ENCODE peak calls at places on chromosomes 12 and 14, in eight cellular contexts. One of them, this sample, is unnamed.

GRCh38 chr12:52380271-52380694 is 5.2 kb downstream of the KRT84 start:
- DNase-seq in CMK: no peak
- DNase-seq in NCI-H2171: no peak
- DNase-seq in skeletal muscle cell: no peak
- DNase-seq in stimulated activated CD4-positive, alpha-beta T cell treated with anti-CD3 and anti-CD28 coated beads, Interleukin-2, amount 100 ng/mL, for 48 hours: no peak
- DNase-seq in effector memory CD8-positive, alpha-beta T cell: no peak
- DNase-seq in neural crest cell: peak; percentile 27
- DNase-seq in kidney tubule cell: peak; percentile 61
- DNase-seq in this sample: no peak

GRCh38 chr14:102210421-102211042 is 70.8 kb downstream of the WDR20 start:
- DNase-seq in CMK: no peak
- DNase-seq in NCI-H2171: no peak
- DNase-seq in skeletal muscle cell: no peak
- DNase-seq in stimulated activated CD4-positive, alpha-beta T cell treated with anti-CD3 and anti-CD28 coated beads, Interleukin-2, amount 100 ng/mL, for 48 hours: no peak
- DNase-seq in effector memory CD8-positive, alpha-beta T cell: no peak
- DNase-seq in neural crest cell: no peak
- DNase-seq in kidney tubule cell: no peak
- DNase-seq in this sample: no peak

GRCh38 chr14:93269341-93270068 is 62.4 kb downstream of the UBR7 start:
- DNase-seq in CMK: no peak
- DNase-seq in NCI-H2171: no peak
- DNase-seq in skeletal muscle cell: peak; percentile 47
- DNase-seq in stimulated activated CD4-positive, alpha-beta T cell treated with anti-CD3 and anti-CD28 coated beads, Interleukin-2, amount 100 ng/mL, for 48 hours: no peak
- DNase-seq in effector memory CD8-positive, alpha-beta T cell: no peak
- DNase-seq in neural crest cell: no peak
- DNase-seq in kidney tubule cell: peak; percentile 83
- DNase-seq in this sample: peak; percentile 46

GRCh38 chr14:63295991-63296630 is 22.6 kb downstream of the GPHB5 start:
- DNase-seq in CMK: no peak
- DNase-seq in NCI-H2171: no peak
- DNase-seq in skeletal muscle cell: peak; percentile 7
- DNase-seq in stimulated activated CD4-positive, alpha-beta T cell treated with anti-CD3 and anti-CD28 coated beads, Interleukin-2, amount 100 ng/mL, for 48 hours: no peak
- DNase-seq in effector memory CD8-positive, alpha-beta T cell: no peak
- DNase-seq in neural crest cell: no peak
- DNase-seq in kidney tubule cell: no peak
- DNase-seq in this sample: no peak

GRCh38 chr12:122851820-122852219 is 16.6 kb downstream of the HIP1R start:
- DNase-seq in CMK: no peak
- DNase-seq in NCI-H2171: no peak
- DNase-seq in skeletal muscle cell: peak; percentile 67
- DNase-seq in stimulated activated CD4-positive, alpha-beta T cell treated with anti-CD3 and anti-CD28 coated beads, Interleukin-2, amount 100 ng/mL, for 48 hours: no peak
- DNase-seq in effector memory CD8-positive, alpha-beta T cell: no peak
- DNase-seq in neural crest cell: no peak
- DNase-seq in kidney tubule cell: peak; percentile 89
- DNase-seq in this sample: no peak

GRCh38 chr12:103929909-103930786 is at the start of gene HSP90B1:
- DNase-seq in CMK: peak; percentile 97
- DNase-seq in NCI-H2171: peak; percentile 99
- DNase-seq in skeletal muscle cell: peak; percentile 100
- DNase-seq in stimulated activated CD4-positive, alpha-beta T cell treated with anti-CD3 and anti-CD28 coated beads, Interleukin-2, amount 100 ng/mL, for 48 hours: peak; percentile 96
- DNase-seq in effector memory CD8-positive, alpha-beta T cell: peak; percentile 99
- DNase-seq in neural crest cell: peak; percentile 96
- DNase-seq in kidney tubule cell: peak; percentile 100
- DNase-seq in this sample: peak; percentile 99

GRCh38 chr14:105929327-105930081 is 403.1 kb downstream of the TMEM121 start:
- DNase-seq in CMK: no peak
- DNase-seq in NCI-H2171: no peak
- DNase-seq in skeletal muscle cell: no peak
- DNase-seq in stimulated activated CD4-positive, alpha-beta T cell treated with anti-CD3 and anti-CD28 coated beads, Interleukin-2, amount 100 ng/mL, for 48 hours: no peak
- DNase-seq in effector memory CD8-positive, alpha-beta T cell: no peak
- DNase-seq in neural crest cell: no peak
- DNase-seq in kidney tubule cell: no peak
- DNase-seq in this sample: no peak

GRCh38 chr14:37658174-37658573 is 62.7 kb downstream of the TTC6 start:
- DNase-seq in CMK: no peak
- DNase-seq in NCI-H2171: no peak
- DNase-seq in skeletal muscle cell: no peak
- DNase-seq in stimulated activated CD4-positive, alpha-beta T cell treated with anti-CD3 and anti-CD28 coated beads, Interleukin-2, amount 100 ng/mL, for 48 hours: no peak
- DNase-seq in effector memory CD8-positive, alpha-beta T cell: no peak
- DNase-seq in neural crest cell: no peak
- DNase-seq in kidney tubule cell: no peak
- DNase-seq in this sample: no peak

GRCh38 chr14:61573748-61574513 is 121.4 kb upstream of the HIF1A start:
- DNase-seq in CMK: no peak
- DNase-seq in NCI-H2171: no peak
- DNase-seq in skeletal muscle cell: no peak
- DNase-seq in stimulated activated CD4-positive, alpha-beta T cell treated with anti-CD3 and anti-CD28 coated beads, Interleukin-2, amount 100 ng/mL, for 48 hours: no peak
- DNase-seq in effector memory CD8-positive, alpha-beta T cell: no peak
- DNase-seq in neural crest cell: no peak
- DNase-seq in kidney tubule cell: peak; percentile 74
- DNase-seq in this sample: no peak

GRCh38 chr14:39029789-39030188 is 73.2 kb downstream of the SEC23A start:
- DNase-seq in CMK: no peak
- DNase-seq in NCI-H2171: no peak
- DNase-seq in skeletal muscle cell: no peak
- DNase-seq in stimulated activated CD4-positive, alpha-beta T cell treated with anti-CD3 and anti-CD28 coated beads, Interleukin-2, amount 100 ng/mL, for 48 hours: no peak
- DNase-seq in effector memory CD8-positive, alpha-beta T cell: no peak
- DNase-seq in neural crest cell: no peak
- DNase-seq in kidney tubule cell: no peak
- DNase-seq in this sample: no peak

GRCh38 chr12:88868062-88868461 is 287.8 kb upstream of the KITLG start:
- DNase-seq in CMK: no peak
- DNase-seq in NCI-H2171: no peak
- DNase-seq in skeletal muscle cell: no peak
- DNase-seq in stimulated activated CD4-positive, alpha-beta T cell treated with anti-CD3 and anti-CD28 coated beads, Interleukin-2, amount 100 ng/mL, for 48 hours: no peak
- DNase-seq in effector memory CD8-positive, alpha-beta T cell: no peak
- DNase-seq in neural crest cell: no peak
- DNase-seq in kidney tubule cell: no peak
- DNase-seq in this sample: no peak

GRCh38 chr12:2481951-2482350 is 312.8 kb upstream of the FKBP4 start:
- DNase-seq in CMK: no peak
- DNase-seq in NCI-H2171: peak; percentile 76
- DNase-seq in skeletal muscle cell: no peak
- DNase-seq in stimulated activated CD4-positive, alpha-beta T cell treated with anti-CD3 and anti-CD28 coated beads, Interleukin-2, amount 100 ng/mL, for 48 hours: no peak
- DNase-seq in effector memory CD8-positive, alpha-beta T cell: no peak
- DNase-seq in neural crest cell: no peak
- DNase-seq in kidney tubule cell: no peak
- DNase-seq in this sample: no peak

GRCh38 chr14:105071942-105072341 is 6.7 kb upstream of the GPR132 start:
- DNase-seq in CMK: no peak
- DNase-seq in NCI-H2171: no peak
- DNase-seq in skeletal muscle cell: no peak
- DNase-seq in stimulated activated CD4-positive, alpha-beta T cell treated with anti-CD3 and anti-CD28 coated beads, Interleukin-2, amount 100 ng/mL, for 48 hours: no peak
- DNase-seq in effector memory CD8-positive, alpha-beta T cell: no peak
- DNase-seq in neural crest cell: no peak
- DNase-seq in kidney tubule cell: no peak
- DNase-seq in this sample: no peak

GRCh38 chr14:32727827-32728226 is 210.9 kb upstream of the NPAS3 start:
- DNase-seq in CMK: no peak
- DNase-seq in NCI-H2171: no peak
- DNase-seq in skeletal muscle cell: no peak
- DNase-seq in stimulated activated CD4-positive, alpha-beta T cell treated with anti-CD3 and anti-CD28 coated beads, Interleukin-2, amount 100 ng/mL, for 48 hours: no peak
- DNase-seq in effector memory CD8-positive, alpha-beta T cell: no peak
- DNase-seq in neural crest cell: peak; percentile 47
- DNase-seq in kidney tubule cell: no peak
- DNase-seq in this sample: no peak

GRCh38 chr12:83642205-83642604 is 955.5 kb downstream of the TMTC2 start:
- DNase-seq in CMK: no peak
- DNase-seq in NCI-H2171: no peak
- DNase-seq in skeletal muscle cell: no peak
- DNase-seq in stimulated activated CD4-positive, alpha-beta T cell treated with anti-CD3 and anti-CD28 coated beads, Interleukin-2, amount 100 ng/mL, for 48 hours: no peak
- DNase-seq in effector memory CD8-positive, alpha-beta T cell: no peak
- DNase-seq in neural crest cell: no peak
- DNase-seq in kidney tubule cell: no peak
- DNase-seq in this sample: no peak

GRCh38 chr12:95615735-95616134 is 64.5 kb upstream of the USP44 start:
- DNase-seq in CMK: no peak
- DNase-seq in NCI-H2171: peak; percentile 30
- DNase-seq in skeletal muscle cell: no peak
- DNase-seq in stimulated activated CD4-positive, alpha-beta T cell treated with anti-CD3 and anti-CD28 coated beads, Interleukin-2, amount 100 ng/mL, for 48 hours: no peak
- DNase-seq in effector memory CD8-positive, alpha-beta T cell: no peak
- DNase-seq in neural crest cell: no peak
- DNase-seq in kidney tubule cell: no peak
- DNase-seq in this sample: no peak

GRCh38 chr14:61184117-61184516 is 97.0 kb downstream of the TMEM30B start:
- DNase-seq in CMK: no peak
- DNase-seq in NCI-H2171: no peak
- DNase-seq in skeletal muscle cell: peak; percentile 94
- DNase-seq in stimulated activated CD4-positive, alpha-beta T cell treated with anti-CD3 and anti-CD28 coated beads, Interleukin-2, amount 100 ng/mL, for 48 hours: no peak
- DNase-seq in effector memory CD8-positive, alpha-beta T cell: no peak
- DNase-seq in neural crest cell: no peak
- DNase-seq in kidney tubule cell: peak; percentile 62
- DNase-seq in this sample: peak; percentile 70

GRCh38 chr14:64704743-64705405 is 650 bp downstream of the PLEKHG3 start:
- DNase-seq in CMK: no peak
- DNase-seq in NCI-H2171: no peak
- DNase-seq in skeletal muscle cell: no peak
- DNase-seq in stimulated activated CD4-positive, alpha-beta T cell treated with anti-CD3 and anti-CD28 coated beads, Interleukin-2, amount 100 ng/mL, for 48 hours: no peak
- DNase-seq in effector memory CD8-positive, alpha-beta T cell: no peak
- DNase-seq in neural crest cell: peak; percentile 43
- DNase-seq in kidney tubule cell: no peak
- DNase-seq in this sample: no peak

GRCh38 chr14:104563742-104564615 is 15.6 kb upstream of the C14orf180 start:
- DNase-seq in CMK: peak; percentile 26
- DNase-seq in NCI-H2171: peak; percentile 24
- DNase-seq in skeletal muscle cell: no peak
- DNase-seq in stimulated activated CD4-positive, alpha-beta T cell treated with anti-CD3 and anti-CD28 coated beads, Interleukin-2, amount 100 ng/mL, for 48 hours: peak; percentile 64
- DNase-seq in effector memory CD8-positive, alpha-beta T cell: peak; percentile 58
- DNase-seq in neural crest cell: peak; percentile 85
- DNase-seq in kidney tubule cell: peak; percentile 64
- DNase-seq in this sample: no peak

GRCh38 chr12:119475650-119476049 is 117.9 kb upstream of the TMEM233 start:
- DNase-seq in CMK: no peak
- DNase-seq in NCI-H2171: no peak
- DNase-seq in skeletal muscle cell: no peak
- DNase-seq in stimulated activated CD4-positive, alpha-beta T cell treated with anti-CD3 and anti-CD28 coated beads, Interleukin-2, amount 100 ng/mL, for 48 hours: no peak
- DNase-seq in effector memory CD8-positive, alpha-beta T cell: no peak
- DNase-seq in neural crest cell: no peak
- DNase-seq in kidney tubule cell: no peak
- DNase-seq in this sample: no peak

GRCh38 chr12:123089631-123090353 is 61.1 kb downstream of the PITPNM2 start:
- DNase-seq in CMK: no peak
- DNase-seq in NCI-H2171: no peak
- DNase-seq in skeletal muscle cell: peak; percentile 93
- DNase-seq in stimulated activated CD4-positive, alpha-beta T cell treated with anti-CD3 and anti-CD28 coated beads, Interleukin-2, amount 100 ng/mL, for 48 hours: no peak
- DNase-seq in effector memory CD8-positive, alpha-beta T cell: no peak
- DNase-seq in neural crest cell: no peak
- DNase-seq in kidney tubule cell: peak; percentile 98
- DNase-seq in this sample: peak; percentile 95

GRCh38 chr14:100786131-100786530 is 39.8 kb upstream of the MEG3 start:
- DNase-seq in CMK: no peak
- DNase-seq in NCI-H2171: no peak
- DNase-seq in skeletal muscle cell: no peak
- DNase-seq in stimulated activated CD4-positive, alpha-beta T cell treated with anti-CD3 and anti-CD28 coated beads, Interleukin-2, amount 100 ng/mL, for 48 hours: no peak
- DNase-seq in effector memory CD8-positive, alpha-beta T cell: no peak
- DNase-seq in neural crest cell: peak; percentile 50
- DNase-seq in kidney tubule cell: no peak
- DNase-seq in this sample: no peak

GRCh38 chr12:587132-587531 is 76.1 kb downstream of the NINJ2 start:
- DNase-seq in CMK: no peak
- DNase-seq in NCI-H2171: no peak
- DNase-seq in skeletal muscle cell: no peak
- DNase-seq in stimulated activated CD4-positive, alpha-beta T cell treated with anti-CD3 and anti-CD28 coated beads, Interleukin-2, amount 100 ng/mL, for 48 hours: no peak
- DNase-seq in effector memory CD8-positive, alpha-beta T cell: no peak
- DNase-seq in neural crest cell: no peak
- DNase-seq in kidney tubule cell: no peak
- DNase-seq in this sample: no peak

GRCh38 chr12:16555630-16556029 is 50.3 kb downstream of the LMO3 start:
- DNase-seq in CMK: no peak
- DNase-seq in NCI-H2171: no peak
- DNase-seq in skeletal muscle cell: peak; percentile 63
- DNase-seq in stimulated activated CD4-positive, alpha-beta T cell treated with anti-CD3 and anti-CD28 coated beads, Interleukin-2, amount 100 ng/mL, for 48 hours: no peak
- DNase-seq in effector memory CD8-positive, alpha-beta T cell: no peak
- DNase-seq in neural crest cell: no peak
- DNase-seq in kidney tubule cell: no peak
- DNase-seq in this sample: peak; percentile 23

GRCh38 chr12:92745874-92746553 is 43.2 kb downstream of the PLEKHG7 start:
- DNase-seq in CMK: no peak
- DNase-seq in NCI-H2171: no peak
- DNase-seq in skeletal muscle cell: peak; percentile 96
- DNase-seq in stimulated activated CD4-positive, alpha-beta T cell treated with anti-CD3 and anti-CD28 coated beads, Interleukin-2, amount 100 ng/mL, for 48 hours: no peak
- DNase-seq in effector memory CD8-positive, alpha-beta T cell: no peak
- DNase-seq in neural crest cell: no peak
- DNase-seq in kidney tubule cell: peak; percentile 86
- DNase-seq in this sample: peak; percentile 70